ENCODE peak calls at places on chromosome 10, in seven cellular contexts. One of them, this sample, is unnamed.

GRCh38 chr10:90813592-90814365 is 44.1 kb downstream of the HTR7 start:
- DNase-seq in GM12878: no peak
- DNase-seq in H1: no peak
- DNase-seq in HCT116: no peak
- DNase-seq in K562: no peak
- DNase-seq in HepG2: no peak
- DNase-seq in SK-N-SH: no peak
- DNase-seq in this sample: no peak

GRCh38 chr10:132631348-132631735 is 93.8 kb downstream of the INPP5A start:
- DNase-seq in HepG2: no peak
- DNase-seq in SK-N-SH: no peak
- DNase-seq in HCT116: no peak
- DNase-seq in K562: no peak
- DNase-seq in H1: no peak
- DNase-seq in GM12878: no peak
- DNase-seq in this sample: no peak

GRCh38 chr10:128035557-128035973 is 90.7 kb downstream of the MKI67 start:
- DNase-seq in GM12878: no peak
- DNase-seq in K562: peak; percentile 44
- DNase-seq in HCT116: peak; percentile 21
- DNase-seq in SK-N-SH: peak; percentile 70
- DNase-seq in HepG2: no peak
- DNase-seq in H1: peak; percentile 23
- DNase-seq in this sample: peak; percentile 13

GRCh38 chr10:118305730-118306129 is 36.4 kb downstream of the FAM204A start:
- DNase-seq in HepG2: no peak
- DNase-seq in K562: no peak
- DNase-seq in SK-N-SH: no peak
- DNase-seq in GM12878: no peak
- DNase-seq in HCT116: no peak
- DNase-seq in H1: no peak
- DNase-seq in this sample: no peak

GRCh38 chr10:8532647-8533046 is 478.2 kb downstream of the GATA3 start:
- DNase-seq in K562: no peak
- DNase-seq in HCT116: no peak
- DNase-seq in GM12878: no peak
- DNase-seq in H1: no peak
- DNase-seq in SK-N-SH: no peak
- DNase-seq in HepG2: no peak
- DNase-seq in this sample: no peak

GRCh38 chr10:131938681-131939080 is 37.9 kb downstream of the PPP2R2D start:
- DNase-seq in HepG2: no peak
- DNase-seq in K562: no peak
- DNase-seq in GM12878: no peak
- DNase-seq in SK-N-SH: no peak
- DNase-seq in H1: no peak
- DNase-seq in HCT116: no peak
- DNase-seq in this sample: no peak

GRCh38 chr10:49254556-49255318 is 44.2 kb upstream of the C10orf71 start:
- DNase-seq in H1: no peak
- DNase-seq in HCT116: no peak
- DNase-seq in HepG2: no peak
- DNase-seq in GM12878: no peak
- DNase-seq in SK-N-SH: no peak
- DNase-seq in K562: no peak
- DNase-seq in this sample: no peak

GRCh38 chr10:121158988-121159579 is 307.9 kb downstream of the WDR11 start:
- DNase-seq in GM12878: no peak
- DNase-seq in SK-N-SH: no peak
- DNase-seq in HepG2: peak; percentile 6
- DNase-seq in K562: no peak
- DNase-seq in H1: no peak
- DNase-seq in HCT116: peak; percentile 59
- DNase-seq in this sample: no peak

GRCh38 chr10:20492447-20492846 is 404.7 kb downstream of the NEBL start:
- DNase-seq in GM12878: no peak
- DNase-seq in SK-N-SH: peak; percentile 62
- DNase-seq in HepG2: no peak
- DNase-seq in HCT116: no peak
- DNase-seq in K562: no peak
- DNase-seq in H1: no peak
- DNase-seq in this sample: no peak

GRCh38 chr10:119250641-119251314 is 43.4 kb downstream of the GRK5 start:
- DNase-seq in HCT116: no peak
- DNase-seq in H1: no peak
- DNase-seq in K562: peak; percentile 47
- DNase-seq in SK-N-SH: no peak
- DNase-seq in HepG2: no peak
- DNase-seq in GM12878: no peak
- DNase-seq in this sample: no peak

GRCh38 chr10:30935078-30935477 is 96.6 kb downstream of the ZNF438 start:
- DNase-seq in HepG2: no peak
- DNase-seq in H1: no peak
- DNase-seq in K562: no peak
- DNase-seq in HCT116: no peak
- DNase-seq in GM12878: no peak
- DNase-seq in SK-N-SH: no peak
- DNase-seq in this sample: no peak

GRCh38 chr10:73907841-73908517 is 3.0 kb upstream of the PLAU start:
- DNase-seq in HepG2: no peak
- DNase-seq in H1: no peak
- DNase-seq in GM12878: no peak
- DNase-seq in HCT116: no peak
- DNase-seq in SK-N-SH: no peak
- DNase-seq in K562: peak; percentile 13
- DNase-seq in this sample: no peak

GRCh38 chr10:60446070-60446833 is 56.6 kb upstream of the ANK3 start:
- DNase-seq in HepG2: no peak
- DNase-seq in GM12878: no peak
- DNase-seq in H1: no peak
- DNase-seq in HCT116: no peak
- DNase-seq in SK-N-SH: no peak
- DNase-seq in K562: no peak
- DNase-seq in this sample: no peak
- TF ChIP-seq JUND in HepG2: no peak
- TF ChIP-seq JUND in GM12878: no peak
- TF ChIP-seq JUND in H1: no peak
- TF ChIP-seq JUND in HCT116: no peak
- TF ChIP-seq JUND in SK-N-SH: no peak
- TF ChIP-seq JUND in K562: no peak
- TF ChIP-seq JUND in this sample: no peak

GRCh38 chr10:93206652-93207051 is 133.0 kb downstream of the CYP26A1 start:
- DNase-seq in HepG2: no peak
- DNase-seq in K562: no peak
- DNase-seq in H1: no peak
- DNase-seq in GM12878: no peak
- DNase-seq in HCT116: no peak
- DNase-seq in SK-N-SH: no peak
- DNase-seq in this sample: no peak
- TF ChIP-seq JUND in HepG2: no peak
- TF ChIP-seq JUND in K562: no peak
- TF ChIP-seq JUND in H1: no peak
- TF ChIP-seq JUND in GM12878: no peak
- TF ChIP-seq JUND in HCT116: no peak
- TF ChIP-seq JUND in SK-N-SH: no peak
- TF ChIP-seq JUND in this sample: no peak

DNA sequence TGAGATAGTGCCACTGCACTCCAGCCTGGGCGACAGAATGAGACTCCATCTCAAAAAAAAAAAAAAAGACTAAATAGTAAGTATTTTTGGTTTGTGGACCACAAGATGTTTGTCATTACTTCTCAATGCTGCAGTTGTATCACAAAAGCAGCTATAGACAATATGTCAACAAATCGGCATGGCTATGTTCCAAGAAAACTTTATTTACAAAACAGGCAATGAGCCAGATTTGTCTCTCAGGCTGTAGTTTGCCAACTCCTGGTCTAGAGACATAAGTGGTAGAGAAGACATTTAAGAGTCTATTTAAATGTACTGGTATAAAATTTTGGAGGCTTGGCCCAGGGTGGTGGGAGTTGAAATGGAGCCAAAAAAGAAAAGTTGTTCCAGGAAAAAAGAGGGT is 185.8 kb downstream of the SORCS1 start:
- DNase-seq in GM12878: no peak
- DNase-seq in H1: no peak
- DNase-seq in K562: no peak
- DNase-seq in SK-N-SH: no peak
- DNase-seq in HCT116: no peak
- DNase-seq in HepG2: no peak
- DNase-seq in this sample: no peak
- TF ChIP-seq JUND in GM12878: no peak
- TF ChIP-seq JUND in H1: no peak
- TF ChIP-seq JUND in K562: no peak
- TF ChIP-seq JUND in SK-N-SH: no peak
- TF ChIP-seq JUND in HCT116: no peak
- TF ChIP-seq JUND in HepG2: no peak
- TF ChIP-seq JUND in this sample: no peak

DNA sequence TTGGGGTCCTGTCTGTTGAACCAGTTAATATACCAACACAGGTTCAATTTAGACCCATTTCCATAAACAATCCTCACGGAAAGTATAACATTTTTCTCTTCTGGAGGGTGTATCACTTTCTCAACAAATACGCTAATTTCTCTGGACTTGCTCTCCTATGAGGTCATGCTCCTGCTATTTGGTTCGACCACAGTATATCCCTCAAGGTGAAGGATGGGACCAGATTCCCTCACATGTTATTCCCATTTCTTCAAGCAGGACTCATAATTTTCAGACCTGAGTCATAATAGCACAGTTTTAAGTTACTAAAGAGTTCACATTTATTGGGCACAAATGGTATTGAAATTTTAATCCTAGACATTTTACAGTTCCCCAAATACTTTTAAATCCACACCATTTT is 57.2 kb downstream of the ADAM12 start:
- DNase-seq in K562: no peak
- DNase-seq in HepG2: no peak
- DNase-seq in H1: no peak
- DNase-seq in HCT116: no peak
- DNase-seq in SK-N-SH: no peak
- DNase-seq in GM12878: no peak
- DNase-seq in this sample: no peak
- TF ChIP-seq JUND in K562: no peak
- TF ChIP-seq JUND in HepG2: no peak
- TF ChIP-seq JUND in H1: no peak
- TF ChIP-seq JUND in HCT116: no peak
- TF ChIP-seq JUND in SK-N-SH: peak; percentile 44
- TF ChIP-seq JUND in GM12878: no peak
- TF ChIP-seq JUND in this sample: no peak

GRCh38 chr10:96655577-96656213 is 64.6 kb downstream of the PIK3AP1 start:
- DNase-seq in SK-N-SH: no peak
- DNase-seq in GM12878: no peak
- DNase-seq in K562: no peak
- DNase-seq in HCT116: no peak
- DNase-seq in HepG2: no peak
- DNase-seq in H1: no peak
- DNase-seq in this sample: no peak
- TF ChIP-seq JUND in SK-N-SH: no peak
- TF ChIP-seq JUND in GM12878: no peak
- TF ChIP-seq JUND in K562: no peak
- TF ChIP-seq JUND in HCT116: no peak
- TF ChIP-seq JUND in HepG2: no peak
- TF ChIP-seq JUND in H1: no peak
- TF ChIP-seq JUND in this sample: no peak

DNA sequence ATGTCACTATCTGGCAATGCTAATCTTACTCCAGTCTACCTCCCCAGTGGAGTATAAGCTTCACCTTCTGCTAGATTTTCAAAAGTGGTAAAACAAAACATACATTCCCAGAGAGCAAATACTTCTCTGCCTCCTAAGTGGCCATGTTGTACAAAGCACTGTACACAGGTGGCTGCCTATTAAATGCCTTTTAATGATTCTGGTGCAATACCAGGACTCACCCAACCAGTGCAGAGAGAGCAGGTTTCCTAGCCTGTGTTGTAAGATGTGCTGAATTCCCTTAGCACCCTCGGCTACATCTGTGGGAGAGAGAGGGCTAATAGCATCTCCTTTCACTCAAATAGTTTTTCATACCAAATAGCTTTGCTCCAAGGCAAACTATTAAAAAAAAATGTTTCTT is 684.3 kb upstream of the NRP1 start:
- DNase-seq in HCT116: no peak
- DNase-seq in GM12878: no peak
- DNase-seq in SK-N-SH: no peak
- DNase-seq in H1: no peak
- DNase-seq in HepG2: no peak
- DNase-seq in K562: no peak
- DNase-seq in this sample: peak; percentile 7
- TF ChIP-seq JUND in HCT116: no peak
- TF ChIP-seq JUND in GM12878: no peak
- TF ChIP-seq JUND in SK-N-SH: no peak
- TF ChIP-seq JUND in H1: no peak
- TF ChIP-seq JUND in HepG2: no peak
- TF ChIP-seq JUND in K562: no peak
- TF ChIP-seq JUND in this sample: no peak

GRCh38 chr10:6204341-6205191 is 1.8 kb downstream of the PFKFB3 start:
- DNase-seq in HepG2: no peak
- DNase-seq in HCT116: no peak
- DNase-seq in K562: no peak
- DNase-seq in SK-N-SH: peak; percentile 54
- DNase-seq in GM12878: no peak
- DNase-seq in H1: no peak
- DNase-seq in this sample: no peak
- TF ChIP-seq JUND in HepG2: no peak
- TF ChIP-seq JUND in HCT116: no peak
- TF ChIP-seq JUND in K562: no peak
- TF ChIP-seq JUND in SK-N-SH: no peak
- TF ChIP-seq JUND in GM12878: no peak
- TF ChIP-seq JUND in H1: no peak
- TF ChIP-seq JUND in this sample: no peak

DNA sequence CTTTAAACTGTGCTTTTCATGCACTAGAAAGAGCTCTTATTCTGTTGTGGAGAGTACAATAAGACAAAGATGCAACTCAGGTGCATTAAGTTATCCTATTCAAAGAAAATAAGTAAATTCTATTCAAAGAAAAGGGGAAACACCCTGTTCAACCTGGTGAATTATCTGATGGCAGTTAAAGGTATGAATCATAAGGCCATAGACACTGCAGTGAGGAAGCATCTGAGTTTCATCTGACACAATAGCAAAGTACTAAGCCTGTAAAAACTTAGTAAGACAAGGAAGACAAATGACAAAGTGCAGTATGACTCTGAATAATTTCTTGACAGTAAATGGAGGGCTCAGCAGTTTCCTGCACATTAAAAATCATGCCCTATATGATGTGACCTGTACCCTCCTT is 91.0 kb upstream of the LRRTM3 start:
- DNase-seq in SK-N-SH: no peak
- DNase-seq in H1: no peak
- DNase-seq in HCT116: no peak
- DNase-seq in HepG2: no peak
- DNase-seq in K562: no peak
- DNase-seq in GM12878: no peak
- DNase-seq in this sample: no peak
- TF ChIP-seq JUND in SK-N-SH: no peak
- TF ChIP-seq JUND in H1: no peak
- TF ChIP-seq JUND in HCT116: no peak
- TF ChIP-seq JUND in HepG2: no peak
- TF ChIP-seq JUND in K562: no peak
- TF ChIP-seq JUND in GM12878: no peak
- TF ChIP-seq JUND in this sample: no peak